ENCODE peak calls at places on chromosome 5, in five cellular contexts. One of them, this sample, is unnamed.

GRCh38 chr5:61623401-61624069 is 291.5 kb downstream of the ZSWIM6 start:
- DNase-seq in PC-3: no peak
- DNase-seq in IMR-90: no peak
- DNase-seq in SK-N-SH: no peak
- DNase-seq in MM.1S: no peak
- DNase-seq in this sample: no peak

GRCh38 chr5:107474724-107475489 is 195.8 kb downstream of the EFNA5 start:
- DNase-seq in PC-3: peak; percentile 67
- DNase-seq in IMR-90: peak; percentile 36
- DNase-seq in SK-N-SH: no peak
- DNase-seq in MM.1S: no peak
- DNase-seq in this sample: no peak

GRCh38 chr5:139660916-139661814 is 13.0 kb downstream of the CXXC5 start:
- DNase-seq in PC-3: peak; percentile 81
- DNase-seq in IMR-90: peak; percentile 95
- DNase-seq in SK-N-SH: peak; percentile 84
- DNase-seq in MM.1S: no peak
- DNase-seq in this sample: peak; percentile 83

GRCh38 chr5:180860273-180860886 is 696 bp downstream of the ZFP62 start:
- DNase-seq in PC-3: peak; percentile 46
- DNase-seq in IMR-90: no peak
- DNase-seq in SK-N-SH: peak; percentile 65
- DNase-seq in MM.1S: peak; percentile 85
- DNase-seq in this sample: no peak

GRCh38 chr5:616342-617039 is 4.4 kb downstream of the CEP72 start:
- DNase-seq in PC-3: no peak
- DNase-seq in IMR-90: no peak
- DNase-seq in SK-N-SH: no peak
- DNase-seq in MM.1S: no peak
- DNase-seq in this sample: no peak

GRCh38 chr5:111486926-111487325 is 25.4 kb downstream of the STARD4 start:
- DNase-seq in PC-3: no peak
- DNase-seq in IMR-90: no peak
- DNase-seq in SK-N-SH: no peak
- DNase-seq in MM.1S: no peak
- DNase-seq in this sample: no peak

GRCh38 chr5:90353254-90353653 is 56.3 kb downstream of the CETN3 start:
- DNase-seq in PC-3: no peak
- DNase-seq in IMR-90: no peak
- DNase-seq in SK-N-SH: no peak
- DNase-seq in MM.1S: no peak
- DNase-seq in this sample: no peak

GRCh38 chr5:68534131-68534940 is 318.8 kb downstream of the PIK3R1 start:
- DNase-seq in PC-3: peak; percentile 33
- DNase-seq in IMR-90: no peak
- DNase-seq in SK-N-SH: peak; percentile 52
- DNase-seq in MM.1S: no peak
- DNase-seq in this sample: no peak

GRCh38 chr5:416636-416960 is 26.4 kb upstream of the EXOC3 start:
- DNase-seq in PC-3: no peak
- DNase-seq in IMR-90: no peak
- DNase-seq in SK-N-SH: no peak
- DNase-seq in MM.1S: no peak
- DNase-seq in this sample: no peak

GRCh38 chr5:132457371-132458225 is 33.0 kb downstream of the IRF1 start:
- DNase-seq in PC-3: no peak
- DNase-seq in IMR-90: peak; percentile 89
- DNase-seq in SK-N-SH: no peak
- DNase-seq in MM.1S: no peak
- DNase-seq in this sample: no peak

GRCh38 chr5:154117930-154118329 is 72.6 kb upstream of the GALNT10 start:
- DNase-seq in PC-3: no peak
- DNase-seq in IMR-90: no peak
- DNase-seq in SK-N-SH: no peak
- DNase-seq in MM.1S: no peak
- DNase-seq in this sample: no peak

GRCh38 chr5:28766565-28767158 is 1728.3 kb upstream of the CDH9 start:
- DNase-seq in PC-3: peak; percentile 73
- DNase-seq in IMR-90: peak; percentile 21
- DNase-seq in SK-N-SH: peak; percentile 1
- DNase-seq in MM.1S: peak; percentile 58
- DNase-seq in this sample: no peak

GRCh38 chr5:42645138-42645537 is 111.5 kb upstream of the CCDC152 start:
- DNase-seq in PC-3: no peak
- DNase-seq in IMR-90: no peak
- DNase-seq in SK-N-SH: no peak
- DNase-seq in MM.1S: no peak
- DNase-seq in this sample: no peak

GRCh38 chr5:145543968-145544367 is 291.2 kb downstream of the PRELID2 start:
- DNase-seq in PC-3: no peak
- DNase-seq in IMR-90: no peak
- DNase-seq in SK-N-SH: no peak
- DNase-seq in MM.1S: no peak
- DNase-seq in this sample: no peak

GRCh38 chr5:163571755-163572154 is 66.3 kb downstream of the MAT2B start:
- DNase-seq in PC-3: peak; percentile 82
- DNase-seq in IMR-90: peak; percentile 97
- DNase-seq in SK-N-SH: peak; percentile 26
- DNase-seq in MM.1S: no peak
- DNase-seq in this sample: no peak

GRCh38 chr5:159094745-159095144 is 5.0 kb downstream of the EBF1 start:
- DNase-seq in PC-3: peak; percentile 65
- DNase-seq in IMR-90: peak; percentile 69
- DNase-seq in SK-N-SH: peak; percentile 57
- DNase-seq in MM.1S: peak; percentile 28
- DNase-seq in this sample: no peak

GRCh38 chr5:158165647-158166046 is 306.7 kb upstream of the CLINT1 start:
- DNase-seq in PC-3: no peak
- DNase-seq in IMR-90: no peak
- DNase-seq in SK-N-SH: no peak
- DNase-seq in MM.1S: no peak
- DNase-seq in this sample: no peak

GRCh38 chr5:101084353-101084752 is 181.3 kb upstream of the ST8SIA4 start:
- DNase-seq in PC-3: no peak
- DNase-seq in IMR-90: no peak
- DNase-seq in SK-N-SH: no peak
- DNase-seq in MM.1S: no peak
- DNase-seq in this sample: no peak

GRCh38 chr5:124806026-124806856 is 59.8 kb upstream of the ZNF608 start:
- DNase-seq in PC-3: peak; percentile 20
- DNase-seq in IMR-90: peak; percentile 81
- DNase-seq in SK-N-SH: peak; percentile 78
- DNase-seq in MM.1S: no peak
- DNase-seq in this sample: peak; percentile 32

GRCh38 chr5:127235136-127235535 is 55.5 kb upstream of the MEGF10 start:
- DNase-seq in PC-3: peak; percentile 34
- DNase-seq in IMR-90: no peak
- DNase-seq in SK-N-SH: no peak
- DNase-seq in MM.1S: no peak
- DNase-seq in this sample: no peak

GRCh38 chr5:138874771-138875628 is at the start of gene LRRTM2:
- DNase-seq in PC-3: no peak
- DNase-seq in IMR-90: peak; percentile 98
- DNase-seq in SK-N-SH: peak; percentile 63
- DNase-seq in MM.1S: no peak
- DNase-seq in this sample: no peak

GRCh38 chr5:108046955-108047670 is 334.8 kb downstream of the FBXL17 start:
- DNase-seq in PC-3: no peak
- DNase-seq in IMR-90: no peak
- DNase-seq in SK-N-SH: no peak
- DNase-seq in MM.1S: no peak
- DNase-seq in this sample: no peak

GRCh38 chr5:1291611-1292080 is 3.2 kb downstream of the TERT start:
- DNase-seq in PC-3: no peak
- DNase-seq in IMR-90: no peak
- DNase-seq in SK-N-SH: no peak
- DNase-seq in MM.1S: no peak
- DNase-seq in this sample: no peak

GRCh38 chr5:103232393-103232999 is 26.1 kb upstream of the MACIR start:
- DNase-seq in PC-3: peak; percentile 77
- DNase-seq in IMR-90: peak; percentile 55
- DNase-seq in SK-N-SH: peak; percentile 44
- DNase-seq in MM.1S: peak; percentile 58
- DNase-seq in this sample: no peak

GRCh38 chr5:142110046-142110531 is 1.5 kb downstream of the NDFIP1 start:
- DNase-seq in PC-3: peak; percentile 29
- DNase-seq in IMR-90: peak; percentile 59
- DNase-seq in SK-N-SH: peak; percentile 43
- DNase-seq in MM.1S: no peak
- DNase-seq in this sample: no peak

GRCh38 chr5:154157483-154158378 is 32.8 kb upstream of the GALNT10 start:
- DNase-seq in PC-3: no peak
- DNase-seq in IMR-90: no peak
- DNase-seq in SK-N-SH: no peak
- DNase-seq in MM.1S: no peak
- DNase-seq in this sample: no peak

GRCh38 chr5:120684749-120685415 is 220.8 kb downstream of the PRR16 start:
- DNase-seq in PC-3: no peak
- DNase-seq in IMR-90: peak; percentile 12
- DNase-seq in SK-N-SH: peak; percentile 41
- DNase-seq in MM.1S: no peak
- DNase-seq in this sample: no peak

GRCh38 chr5:32574540-32575175 is 10.7 kb upstream of the SUB1 start:
- DNase-seq in PC-3: no peak
- DNase-seq in IMR-90: no peak
- DNase-seq in SK-N-SH: no peak
- DNase-seq in MM.1S: no peak
- DNase-seq in this sample: no peak

GRCh38 chr5:9466677-9467076 is 79.2 kb downstream of the SEMA5A start:
- DNase-seq in PC-3: no peak
- DNase-seq in IMR-90: no peak
- DNase-seq in SK-N-SH: no peak
- DNase-seq in MM.1S: no peak
- DNase-seq in this sample: no peak

GRCh38 chr5:61617039-61617438 is 285.0 kb downstream of the ZSWIM6 start:
- DNase-seq in PC-3: no peak
- DNase-seq in IMR-90: no peak
- DNase-seq in SK-N-SH: peak; percentile 78
- DNase-seq in MM.1S: no peak
- DNase-seq in this sample: no peak

GRCh38 chr5:66164044-66164790 is 20.1 kb downstream of the SREK1 start:
- DNase-seq in PC-3: no peak
- DNase-seq in IMR-90: peak; percentile 71
- DNase-seq in SK-N-SH: no peak
- DNase-seq in MM.1S: no peak
- DNase-seq in this sample: no peak

GRCh38 chr5:66157046-66157445 is 12.9 kb downstream of the SREK1 start:
- DNase-seq in PC-3: no peak
- DNase-seq in IMR-90: no peak
- DNase-seq in SK-N-SH: no peak
- DNase-seq in MM.1S: no peak
- DNase-seq in this sample: no peak

GRCh38 chr5:66161356-66161755 is 17.3 kb downstream of the SREK1 start:
- DNase-seq in PC-3: no peak
- DNase-seq in IMR-90: no peak
- DNase-seq in SK-N-SH: no peak
- DNase-seq in MM.1S: no peak
- DNase-seq in this sample: no peak
- H2AFZ ChIP-seq in PC-3: no peak overlapping the region
- H2AFZ ChIP-seq in IMR-90: no peak overlapping the region
- H2AFZ ChIP-seq in SK-N-SH: no peak overlapping the region
- H2AFZ ChIP-seq in MM.1S: no peak overlapping the region
- H2AFZ ChIP-seq in this sample: no peak overlapping the region

DNA sequence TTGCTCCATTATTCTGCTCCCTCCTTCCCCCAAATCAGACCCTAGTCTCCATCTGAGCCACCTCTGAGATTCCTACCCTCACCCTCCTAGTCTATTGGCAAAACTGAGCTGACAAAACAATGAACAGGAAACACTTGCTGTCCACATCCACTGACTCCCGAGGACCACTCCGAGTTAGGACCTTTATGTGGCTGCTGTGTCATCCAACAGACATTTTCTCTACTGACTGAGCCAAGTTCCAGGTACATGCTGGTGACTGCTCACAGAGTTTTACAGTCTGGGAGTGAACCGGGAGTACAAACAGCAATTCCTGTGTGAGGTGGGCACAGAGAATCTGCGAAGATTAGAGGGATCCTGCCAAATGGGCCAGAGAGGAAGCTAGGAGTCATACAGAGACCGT is 39.2 kb downstream of the CFAP90 start:
- DNase-seq in PC-3: no peak
- DNase-seq in IMR-90: no peak
- DNase-seq in SK-N-SH: no peak
- DNase-seq in MM.1S: no peak
- DNase-seq in this sample: no peak
- H2AFZ ChIP-seq in PC-3: no peak overlapping the region
- H2AFZ ChIP-seq in IMR-90: no peak overlapping the region
- H2AFZ ChIP-seq in SK-N-SH: no peak overlapping the region
- H2AFZ ChIP-seq in MM.1S: peak overlapping the region; percentile 15
- H2AFZ ChIP-seq in this sample: no peak overlapping the region

GRCh38 chr5:79151933-79152671 is 40.5 kb downstream of the BHMT start:
- DNase-seq in PC-3: no peak
- DNase-seq in IMR-90: no peak
- DNase-seq in SK-N-SH: no peak
- DNase-seq in MM.1S: no peak
- DNase-seq in this sample: no peak

DNA sequence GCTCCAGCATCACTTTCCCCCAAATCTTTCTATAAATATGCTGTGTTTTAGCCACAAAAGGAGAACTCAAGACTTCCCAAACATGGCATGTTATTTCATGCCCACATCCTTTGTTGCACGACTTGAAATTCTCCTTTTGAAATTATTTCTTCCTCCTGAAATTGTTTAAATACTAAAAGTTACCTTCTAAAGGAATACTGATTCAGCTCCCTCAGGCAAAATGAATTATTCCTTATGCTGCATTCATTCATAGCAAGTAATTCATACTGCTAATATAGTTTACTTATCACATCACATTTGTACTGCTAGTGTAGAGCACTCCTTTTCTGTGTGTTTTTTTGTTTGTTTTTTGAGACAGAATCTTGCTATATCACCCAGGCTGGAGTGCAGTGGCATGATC is 45.7 kb downstream of the BHMT start:
- DNase-seq in PC-3: peak; percentile 18
- DNase-seq in IMR-90: no peak
- DNase-seq in SK-N-SH: no peak
- DNase-seq in MM.1S: no peak
- DNase-seq in this sample: no peak
- H2AFZ ChIP-seq in PC-3: peak overlapping the region; percentile 23
- H2AFZ ChIP-seq in IMR-90: no peak overlapping the region
- H2AFZ ChIP-seq in SK-N-SH: no peak overlapping the region
- H2AFZ ChIP-seq in MM.1S: no peak overlapping the region
- H2AFZ ChIP-seq in this sample: peak overlapping the region; percentile 50

GRCh38 chr5:135037519-135038201 is 3.6 kb upstream of the PITX1 start:
- DNase-seq in PC-3: no peak
- DNase-seq in IMR-90: no peak
- DNase-seq in SK-N-SH: no peak
- DNase-seq in MM.1S: no peak
- DNase-seq in this sample: no peak

GRCh38 chr5:135039526-135040296 is 5.7 kb upstream of the PITX1 start:
- DNase-seq in PC-3: no peak
- DNase-seq in IMR-90: no peak
- DNase-seq in SK-N-SH: peak; percentile 71
- DNase-seq in MM.1S: no peak
- DNase-seq in this sample: no peak

GRCh38 chr5:135036405-135036804 is 2.4 kb upstream of the PITX1 start:
- DNase-seq in PC-3: no peak
- DNase-seq in IMR-90: no peak
- DNase-seq in SK-N-SH: no peak
- DNase-seq in MM.1S: no peak
- DNase-seq in this sample: no peak

GRCh38 chr5:135038829-135039525 is 4.9 kb upstream of the PITX1 start:
- DNase-seq in PC-3: no peak
- DNase-seq in IMR-90: no peak
- DNase-seq in SK-N-SH: peak; percentile 58
- DNase-seq in MM.1S: no peak
- DNase-seq in this sample: no peak

GRCh38 chr5:135038202-135038828 is 4.3 kb upstream of the PITX1 start:
- DNase-seq in PC-3: no peak
- DNase-seq in IMR-90: no peak
- DNase-seq in SK-N-SH: peak; percentile 45
- DNase-seq in MM.1S: no peak
- DNase-seq in this sample: no peak
- H2AFZ ChIP-seq in PC-3: no peak overlapping the region
- H2AFZ ChIP-seq in IMR-90: no peak overlapping the region
- H2AFZ ChIP-seq in SK-N-SH: no peak overlapping the region
- H2AFZ ChIP-seq in MM.1S: no peak overlapping the region
- H2AFZ ChIP-seq in this sample: no peak overlapping the region